ENCODE peak calls at places on chromosomes 3 and 15, in seven cellular contexts. P is CD4-positive, alpha-beta memory T cell; Z is cardiac fibroblast; T is MM.1S; Y is dorsolateral prefrontal cortex; U is GM23248; S is lower leg skin. I is an unnamed sample.

GRCh38 chr3:48695113-48695753 is 9.5 kb upstream of the NCKIPSD start:
- DNase-seq in S (peak), U (peak), Z (peak), P (no peak), Y (peak), T (no peak), I (no peak)

GRCh38 chr15:70604671-70605070 is 158.7 kb downstream of the UACA start:
- DNase-seq in U (peak), T (no peak), Y (peak), S (no peak), P (no peak), Z (peak), I (peak)

GRCh38 chr3:157832588-157832987 is 273.6 kb downstream of the SHOX2 start:
- DNase-seq in Y (no peak), T (no peak), Z (no peak), S (no peak), U (peak), P (no peak), I (no peak)

GRCh38 chr3:133895208-133896001 is at the start of gene RAB6B:
- DNase-seq in Z (peak), U (peak), S (no peak), Y (peak), T (peak), P (no peak), I (peak)

GRCh38 chr3:48715179-48715800 is 1.7 kb downstream of the IP6K2 start:
- DNase-seq in Z (peak), S (no peak), U (peak), T (no peak), Y (no peak), P (no peak), I (no peak)

GRCh38 chr15:95281470-95281869 is 1049.0 kb upstream of the NR2F2 start:
- DNase-seq in Z (no peak), U (no peak), S (no peak), Y (no peak), T (no peak), P (no peak), I (no peak)

GRCh38 chr3:4898454-4899313 is 80.6 kb upstream of the BHLHE40 start:
- DNase-seq in Z (no peak), S (no peak), U (peak), T (no peak), P (no peak), Y (no peak), I (no peak)

GRCh38 chr15:59685737-59686297 is 3.3 kb downstream of the BNIP2 start:
- DNase-seq in S (no peak), P (no peak), T (no peak), U (peak), Y (no peak), Z (peak), I (no peak)

GRCh38 chr3:73143821-73144237 is 82.4 kb downstream of the EBLN2 start:
- DNase-seq in U (peak), Z (no peak), P (no peak), S (no peak), T (no peak), Y (no peak), I (no peak)

GRCh38 chr3:73535935-73536334 is 88.8 kb downstream of the PDZRN3 start:
- DNase-seq in S (no peak), Y (no peak), U (no peak), P (no peak), Z (no peak), T (no peak), I (no peak)

GRCh38 chr15:97521894-97522293 is 438.6 kb upstream of the ARRDC4 start:
- DNase-seq in U (no peak), Y (peak), Z (peak), T (peak), P (no peak), S (no peak), I (no peak)

GRCh38 chr15:77516076-77516475 is 95.4 kb downstream of the HMG20A start:
- DNase-seq in Y (no peak), T (no peak), Z (no peak), P (no peak), U (peak), S (peak), I (no peak)

GRCh38 chr3:189721873-189722665 is 90.9 kb downstream of the TP63 start:
- DNase-seq in Y (no peak), T (no peak), P (no peak), Z (no peak), S (no peak), U (peak), I (no peak)

GRCh38 chr15:77540346-77541060 is 92.2 kb downstream of the LINGO1 start:
- DNase-seq in Z (no peak), S (no peak), P (no peak), T (no peak), U (no peak), Y (no peak), I (no peak)

GRCh38 chr3:56042326-56042951 is 425.8 kb downstream of the ERC2 start:
- DNase-seq in T (peak), S (no peak), U (peak), Z (peak), P (no peak), Y (no peak), I (no peak)

GRCh38 chr15:89042387-89042786 is 45.9 kb upstream of the ABHD2 start:
- DNase-seq in T (no peak), S (no peak), P (no peak), U (no peak), Z (no peak), Y (no peak), I (no peak)

GRCh38 chr3:142272200-142272891 is 47.0 kb upstream of the GK5 start:
- DNase-seq in Z (no peak), P (no peak), U (no peak), T (no peak), Y (peak), S (no peak), I (no peak)

GRCh38 chr3:152505926-152506325 is 237.2 kb downstream of the MBNL1 start:
- DNase-seq in Z (no peak), P (no peak), Y (peak), T (no peak), U (no peak), S (no peak), I (no peak)

GRCh38 chr3:14077310-14077709 is 47.4 kb downstream of the CHCHD4 start:
- DNase-seq in P (no peak), Z (no peak), S (no peak), T (no peak), Y (no peak), U (peak), I (no peak)

GRCh38 chr3:25527796-25528195 is 99.7 kb downstream of the RARB start:
- DNase-seq in Z (peak), T (no peak), S (no peak), U (peak), Y (peak), P (no peak), I (peak)

GRCh38 chr3:112973325-112974177 is 1.4 kb downstream of the CD200R1 start:
- DNase-seq in U (no peak), Y (no peak), Z (no peak), P (peak), S (no peak), T (peak), I (no peak)
- H3K4me3 ChIP-seq in U (no peak), Y (no peak), Z (no peak), P (peak), S (no peak), T (peak), I (peak)

GRCh38 chr3:67018105-67018788 is 20.1 kb downstream of the KBTBD8 start:
- DNase-seq in S (no peak), P (no peak), U (no peak), T (no peak), Y (no peak), Z (peak), I (no peak)
- H3K4me3 ChIP-seq in S (no peak), P (no peak), U (no peak), T (no peak), Y (no peak), Z (no peak), I (no peak)

GRCh38 chr15:63487076-63487757 is 17.2 kb upstream of the USP3 start:
- DNase-seq in Z (peak), Y (peak), S (peak), U (peak), T (peak), P (peak), I (peak)
- H3K4me3 ChIP-seq in Z (no peak), Y (no peak), S (no peak), U (no peak), T (peak), P (no peak), I (no peak)

GRCh38 chr15:64507845-64508244 is 47.5 kb downstream of the ZNF609 start:
- DNase-seq in S (no peak), Z (no peak), Y (no peak), P (no peak), T (no peak), U (no peak), I (no peak)
- H3K4me3 ChIP-seq in S (no peak), Z (no peak), Y (no peak), P (no peak), T (no peak), U (no peak), I (no peak)

GRCh38 chr15:39578851-39579486 is 1.9 kb upstream of the THBS1 start:
- DNase-seq in T (no peak), Y (no peak), U (peak), Z (peak), P (no peak), S (no peak), I (peak)

GRCh38 chr15:39580117-39580629 is 706 bp upstream of the THBS1 start:
- DNase-seq in Y (peak), Z (peak), U (peak), P (peak), S (peak), T (peak), I (peak)

GRCh38 chr15:39580630-39581500 is at the start of gene THBS1:
- DNase-seq in U (peak), T (peak), Y (no peak), S (peak), Z (peak), P (no peak), I (peak)

GRCh38 chr15:39581501-39582285 is 814 bp downstream of the THBS1 start:
- DNase-seq in U (peak), S (peak), Y (no peak), T (peak), Z (peak), P (no peak), I (peak)

DNA sequence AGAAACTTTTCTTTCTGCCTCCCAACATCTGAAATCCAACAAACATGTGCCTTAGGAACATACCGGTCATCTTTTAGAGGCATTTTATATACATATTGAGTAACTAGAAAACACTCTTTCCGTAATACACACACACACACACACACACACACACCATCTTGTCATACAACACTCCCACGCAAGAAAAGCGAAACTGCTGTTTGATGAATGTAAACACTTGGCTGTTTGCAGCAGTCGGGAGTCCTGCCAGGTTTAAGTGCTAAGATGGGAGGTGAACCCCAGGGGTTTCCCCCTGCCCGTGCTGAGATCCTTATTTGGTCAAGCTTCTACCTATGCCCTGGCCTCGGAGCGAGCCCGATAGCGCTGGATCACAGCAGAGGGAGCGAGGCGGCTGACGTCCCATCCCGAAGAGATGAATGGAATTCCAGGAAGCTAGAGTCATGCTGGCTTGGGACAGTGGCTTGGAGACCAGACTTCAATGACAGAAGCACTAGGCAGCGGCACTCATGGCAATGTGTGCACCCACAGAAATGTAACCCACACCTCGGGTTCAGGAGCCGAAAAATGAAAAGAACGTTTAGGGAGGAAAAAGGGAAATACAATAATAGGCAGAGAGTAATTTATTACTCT is 1.3 kb upstream of the THBS1 start:
- DNase-seq in P (no peak), Z (peak), U (peak), S (peak), T (no peak), Y (no peak), I (peak)
- H3K4me3 ChIP-seq in P (no peak), Z (peak), U (peak), S (no peak), T (no peak), Y (peak), I (peak)

DNA sequence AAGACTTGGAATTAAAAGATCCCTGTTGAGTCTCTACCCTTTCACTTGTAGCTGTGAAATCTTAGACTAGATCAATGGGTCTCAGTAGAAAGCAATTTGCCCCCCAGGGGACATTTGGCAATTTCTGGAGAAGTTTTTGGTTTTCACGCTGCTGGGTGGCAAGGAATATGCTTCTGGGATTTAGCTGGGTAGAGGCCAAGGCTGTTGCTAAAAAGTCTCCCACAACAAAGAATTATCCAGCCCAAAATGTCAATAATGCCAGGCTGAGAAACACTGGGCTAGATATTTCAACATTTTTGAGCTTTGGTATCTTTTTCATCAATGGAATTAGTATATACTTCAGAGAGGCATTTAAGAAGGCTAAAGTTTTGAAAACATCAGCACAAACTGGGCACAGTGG is 8.7 kb downstream of the CAPN7 start:
- DNase-seq in Y (no peak), P (no peak), S (no peak), T (no peak), U (no peak), Z (no peak), I (no peak)
- H3K4me3 ChIP-seq in Y (no peak), P (no peak), S (no peak), T (no peak), U (no peak), Z (no peak), I (no peak)